ENCODE peak calls at places on chromosomes 4 and X, in eight cellular contexts. Q is endothelial cell of umbilical vein, A is left ventricle myocardium inferior, I is suprapubic skin, C is heart left ventricle, F is pancreas, T is heart right ventricle, B is mesenchymal stem cell. S is an unnamed sample.
A peak's percentile ranks its signal among the peaks of the same experiment; 100 is the strongest.

GRCh38 chr4:48421101-48421500 is 62.0 kb upstream of the SLC10A4 start:
- DNase-seq in C (no peak), B (no peak), T (no peak), F (no peak), A (no peak), Q (no peak), I (no peak), S (no peak)

GRCh38 chr4:37946503-37947179 is 13.6 kb upstream of the PTTG2 start:
- DNase-seq in T (no peak), C (no peak), B (no peak), F (no peak), Q (no peak), A (no peak), I (no peak), S (no peak)

GRCh38 chrX:150200820-150201287 is 162.3 kb upstream of the MAMLD1 start:
- DNase-seq in A (no peak), T (no peak), Q (peak; percentile 73), B (peak; percentile 97), C (peak; percentile 67), I (peak; percentile 83), F (no peak), S (peak; percentile 72)

GRCh38 chr4:144658015-144658567 is 12.1 kb downstream of the HHIP start:
- DNase-seq in C (no peak), T (no peak), Q (no peak), I (no peak), F (no peak), A (no peak), B (no peak), S (no peak)

GRCh38 chrX:39899876-39900787 is 197.6 kb downstream of the BCOR start:
- DNase-seq in I (peak; percentile 5), T (no peak), B (no peak), Q (no peak), C (no peak), F (peak; percentile 18), A (no peak), S (no peak)

GRCh38 chr4:106194801-106195200 is 121.2 kb downstream of the TBCK start:
- DNase-seq in C (no peak), I (no peak), A (no peak), F (no peak), Q (no peak), B (peak; percentile 37), T (no peak), S (no peak)

GRCh38 chr4:21790437-21791029 is 158.0 kb downstream of the KCNIP4 start:
- DNase-seq in B (peak; percentile 48), T (no peak), I (no peak), C (no peak), Q (peak; percentile 51), A (no peak), F (no peak), S (peak; percentile 80)

GRCh38 chr4:169037491-169037890 is 27.4 kb upstream of the CBR4 start:
- DNase-seq in T (no peak), I (no peak), F (no peak), C (no peak), B (no peak), A (no peak), Q (no peak), S (no peak)

GRCh38 chrX:33285550-33285949 is 74.2 kb upstream of the DMD start:
- DNase-seq in B (no peak), F (no peak), I (no peak), C (no peak), Q (no peak), A (no peak), T (no peak), S (no peak)

GRCh38 chrX:25531096-25531495 is 515.3 kb upstream of the ARX start:
- DNase-seq in C (no peak), I (no peak), B (no peak), A (no peak), T (no peak), Q (no peak), F (no peak), S (no peak)

GRCh38 chrX:9614016-9614415 is 149.2 kb downstream of the TBL1X start:
- DNase-seq in Q (no peak), F (no peak), B (peak; percentile 43), C (no peak), A (no peak), T (no peak), I (no peak), S (no peak)

GRCh38 chr4:101643201-101643600 is 147.3 kb upstream of the BANK1 start:
- DNase-seq in I (no peak), Q (no peak), B (no peak), F (no peak), A (no peak), C (no peak), T (no peak), S (no peak)

GRCh38 chr4:77040856-77041576 is 34.8 kb downstream of the CCNI start:
- DNase-seq in A (no peak), Q (no peak), I (no peak), B (peak; percentile 47), F (no peak), C (no peak), T (no peak), S (no peak)

GRCh38 chr4:159206427-159206871 is 103.6 kb downstream of the RAPGEF2 start:
- DNase-seq in T (no peak), F (no peak), A (no peak), I (no peak), B (peak; percentile 21), C (no peak), Q (peak; percentile 73), S (peak; percentile 47)

GRCh38 chrX:48956728-48957414 is 536 bp downstream of the OTUD5 start:
- DNase-seq in T (no peak), A (no peak), Q (peak; percentile 27), I (peak; percentile 74), C (no peak), F (no peak), B (no peak), S (no peak)

GRCh38 chr4:117429061-117429460 is 343.7 kb upstream of the TRAM1L1 start:
- DNase-seq in T (no peak), F (no peak), B (no peak), C (no peak), I (no peak), Q (no peak), A (no peak), S (no peak)

GRCh38 chr4:181863846-181864245 is 379.4 kb upstream of the TENM3 start:
- DNase-seq in T (no peak), F (no peak), Q (no peak), A (no peak), I (no peak), C (no peak), B (no peak), S (no peak)
- H3K27ac ChIP-seq in T (no peak overlapping the region), F (no peak overlapping the region), Q (no peak overlapping the region), A (no peak overlapping the region), I (no peak overlapping the region), C (no peak overlapping the region), B (no peak overlapping the region), S (no peak overlapping the region)

GRCh38 chr4:153449338-153449737 is 16.8 kb upstream of the TMEM131L start:
- DNase-seq in F (no peak), T (no peak), Q (no peak), B (no peak), I (no peak), C (no peak), A (no peak), S (no peak)

GRCh38 chr4:153450545-153450917 is 15.6 kb upstream of the TMEM131L start:
- DNase-seq in B (no peak), A (no peak), C (no peak), F (no peak), Q (no peak), I (no peak), T (no peak), S (peak; percentile 37)

GRCh38 chr4:153448003-153448731 is 18.0 kb upstream of the TMEM131L start:
- DNase-seq in B (peak; percentile 44), C (no peak), Q (no peak), I (no peak), A (no peak), T (no peak), F (no peak), S (no peak)

GRCh38 chr4:153451931-153452660 is 14.1 kb upstream of the TMEM131L start:
- DNase-seq in F (peak; percentile 66), C (no peak), Q (no peak), A (no peak), T (no peak), I (no peak), B (peak; percentile 16), S (no peak)

DNA sequence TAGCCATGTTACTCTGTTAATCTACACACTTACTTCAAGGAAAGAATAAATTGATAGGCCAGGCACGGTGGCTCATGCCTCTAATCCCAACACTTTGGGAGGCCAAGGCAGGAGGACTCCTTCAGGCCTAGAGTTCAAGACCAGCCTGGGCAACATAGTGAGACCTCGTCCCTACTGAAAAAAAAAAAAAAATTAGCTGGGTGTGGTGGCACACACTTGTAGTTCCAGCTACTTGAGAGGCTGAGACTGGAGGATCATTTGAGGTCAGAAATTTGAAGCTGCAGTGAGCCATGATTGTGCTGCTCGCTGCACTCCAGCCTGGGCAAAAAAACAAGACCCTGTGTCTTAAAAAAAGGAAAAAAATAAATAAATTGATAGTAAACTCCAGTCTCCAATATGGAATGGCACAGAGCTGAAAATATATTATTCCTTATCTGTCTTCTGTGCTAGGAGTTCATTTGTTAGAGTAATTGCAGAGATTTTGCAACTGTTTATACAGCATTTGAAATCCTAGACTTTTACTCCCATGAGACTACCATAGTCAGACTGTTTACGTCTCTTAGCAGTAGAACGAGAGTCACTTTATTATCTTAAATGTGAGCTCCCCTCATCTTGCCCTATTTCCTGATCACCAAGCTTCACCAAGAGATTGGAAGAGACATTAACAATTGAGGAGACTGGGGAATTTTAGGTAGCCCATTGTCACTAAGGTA is 18.8 kb upstream of the TMEM131L start:
- DNase-seq in A (no peak), B (peak; percentile 82), C (no peak), Q (no peak), I (no peak), T (no peak), F (no peak), S (no peak)
- H3K27ac ChIP-seq in A (peak overlapping the region; percentile 21), B (no peak overlapping the region), C (no peak overlapping the region), Q (no peak overlapping the region), I (no peak overlapping the region), T (no peak overlapping the region), F (no peak overlapping the region), S (no peak overlapping the region)

GRCh38 chrX:12946406-12946805 is 28.5 kb upstream of the TMSB4X start:
- DNase-seq in B (peak; percentile 13), A (no peak), C (no peak), I (no peak), F (no peak), Q (no peak), T (no peak), S (no peak)
- H3K27ac ChIP-seq in B (no peak overlapping the region), A (peak overlapping the region; percentile 19), C (peak overlapping the region; percentile 32), I (peak overlapping the region; percentile 72), F (no peak overlapping the region), Q (peak overlapping the region; percentile 64), T (no peak overlapping the region), S (no peak overlapping the region)

DNA sequence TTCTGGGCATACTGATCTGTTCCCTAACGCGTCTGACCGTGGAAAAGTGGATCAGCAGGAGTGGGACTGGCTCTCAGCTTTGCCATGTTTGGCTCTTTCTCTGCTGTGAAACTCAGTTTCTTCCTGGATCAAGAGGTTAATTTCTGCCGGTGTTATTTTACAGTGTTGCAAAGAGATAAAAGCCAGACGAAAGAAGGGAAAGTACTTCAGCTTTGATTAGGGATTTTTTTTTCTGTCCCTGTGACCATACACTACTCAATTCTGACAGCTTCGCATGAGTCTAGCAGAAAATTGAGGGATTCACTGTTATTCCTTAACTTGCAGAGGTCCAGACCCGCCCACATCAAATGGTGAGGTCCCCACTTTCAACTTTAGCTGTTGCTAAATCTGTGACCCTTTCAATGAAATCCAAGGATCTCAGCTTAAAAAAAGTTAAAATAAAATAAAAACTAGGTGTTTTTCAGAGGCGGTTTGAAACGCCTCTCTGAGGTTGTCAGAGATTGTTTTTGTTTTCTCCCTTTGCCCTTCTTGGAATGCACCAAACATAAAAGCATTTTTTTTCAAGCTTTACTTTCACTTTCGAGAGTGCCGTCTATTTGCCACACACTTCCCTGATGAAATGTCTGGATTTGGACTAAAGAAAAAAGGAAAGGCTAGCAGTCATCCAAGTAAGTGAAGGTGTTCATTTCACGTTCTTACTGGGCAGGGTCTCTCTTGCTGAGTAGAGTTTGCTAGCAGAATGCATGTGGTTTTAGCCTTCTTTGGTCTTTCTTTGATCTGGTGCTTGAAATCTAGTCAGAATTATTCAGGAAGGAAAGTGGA is at the start of gene TLR3:
- DNase-seq in A (no peak), T (no peak), I (no peak), C (no peak), B (peak; percentile 66), Q (peak; percentile 67), F (no peak), S (peak; percentile 46)
- H3K27ac ChIP-seq in A (peak within 1 kb of the TSS; percentile 58), T (peak within 1 kb of the TSS; percentile 72), I (peak within 1 kb of the TSS; percentile 42), C (peak within 1 kb of the TSS; percentile 29), B (peak within 1 kb of the TSS; percentile 52), Q (no peak within 1 kb of the TSS), F (peak within 1 kb of the TSS; percentile 69), S (no peak within 1 kb of the TSS)